ENCODE peak calls at places on chromosomes 11 and 22, in six cellular contexts. One of them, this sample, is unnamed.

GRCh38 chr11:71998649-71999310 is at the start of gene IL18BP:
- DNase-seq in colonic mucosa: no peak
- DNase-seq in cardiac muscle cell: no peak
- DNase-seq in BJ: no peak
- DNase-seq in mucosa of descending colon: no peak
- DNase-seq in IMR-90: no peak
- DNase-seq in this sample: no peak

GRCh38 chr22:45318168-45318557 is 8.4 kb downstream of the FAM118A start:
- DNase-seq in mucosa of descending colon: peak; percentile 72
- DNase-seq in cardiac muscle cell: peak; percentile 44
- DNase-seq in BJ: peak; percentile 65
- DNase-seq in colonic mucosa: peak; percentile 73
- DNase-seq in IMR-90: peak; percentile 97
- DNase-seq in this sample: peak; percentile 76

GRCh38 chr11:123284454-123284853 is 89.4 kb upstream of the CLMP start:
- DNase-seq in colonic mucosa: no peak
- DNase-seq in mucosa of descending colon: no peak
- DNase-seq in cardiac muscle cell: no peak
- DNase-seq in BJ: no peak
- DNase-seq in IMR-90: no peak
- DNase-seq in this sample: no peak

GRCh38 chr11:121895919-121896318 is 220.1 kb downstream of the BLID start:
- DNase-seq in BJ: peak; percentile 77
- DNase-seq in colonic mucosa: no peak
- DNase-seq in cardiac muscle cell: no peak
- DNase-seq in mucosa of descending colon: no peak
- DNase-seq in IMR-90: peak; percentile 61
- DNase-seq in this sample: no peak

GRCh38 chr11:8810331-8811301 is 100.4 kb upstream of the AKIP1 start:
- DNase-seq in BJ: no peak
- DNase-seq in cardiac muscle cell: peak; percentile 90
- DNase-seq in mucosa of descending colon: peak; percentile 87
- DNase-seq in IMR-90: peak; percentile 81
- DNase-seq in colonic mucosa: peak; percentile 85
- DNase-seq in this sample: peak; percentile 86

GRCh38 chr11:27468209-27468608 is 4.4 kb downstream of the LGR4 start:
- DNase-seq in colonic mucosa: no peak
- DNase-seq in BJ: peak; percentile 51
- DNase-seq in IMR-90: peak; percentile 53
- DNase-seq in mucosa of descending colon: no peak
- DNase-seq in cardiac muscle cell: no peak
- DNase-seq in this sample: no peak

GRCh38 chr11:36354221-36355003 is 58.3 kb downstream of the PRR5L start:
- DNase-seq in cardiac muscle cell: no peak
- DNase-seq in IMR-90: peak; percentile 67
- DNase-seq in BJ: peak; percentile 92
- DNase-seq in mucosa of descending colon: no peak
- DNase-seq in colonic mucosa: peak; percentile 8
- DNase-seq in this sample: no peak

GRCh38 chr11:74949748-74950127 is 672 bp downstream of the SPCS2 start:
- DNase-seq in cardiac muscle cell: peak; percentile 4
- DNase-seq in IMR-90: peak; percentile 24
- DNase-seq in colonic mucosa: no peak
- DNase-seq in mucosa of descending colon: no peak
- DNase-seq in BJ: no peak
- DNase-seq in this sample: no peak

GRCh38 chr11:16773981-16774710 is 35.7 kb downstream of the C11orf58 start:
- DNase-seq in cardiac muscle cell: no peak
- DNase-seq in colonic mucosa: no peak
- DNase-seq in IMR-90: no peak
- DNase-seq in mucosa of descending colon: no peak
- DNase-seq in BJ: no peak
- DNase-seq in this sample: no peak

GRCh38 chr11:8787372-8787771 is 104.8 kb downstream of the RPL27A start:
- DNase-seq in BJ: no peak
- DNase-seq in mucosa of descending colon: peak; percentile 60
- DNase-seq in cardiac muscle cell: no peak
- DNase-seq in colonic mucosa: no peak
- DNase-seq in IMR-90: peak; percentile 53
- DNase-seq in this sample: no peak

GRCh38 chr11:119155733-119156492 is 7.1 kb downstream of the ABCG4 start:
- DNase-seq in BJ: no peak
- DNase-seq in mucosa of descending colon: peak; percentile 52
- DNase-seq in IMR-90: no peak
- DNase-seq in colonic mucosa: peak; percentile 41
- DNase-seq in cardiac muscle cell: no peak
- DNase-seq in this sample: no peak
- TF ChIP-seq CTCF in BJ: peak; percentile 32
- TF ChIP-seq CTCF in mucosa of descending colon: no peak
- TF ChIP-seq CTCF in IMR-90: peak; percentile 3
- TF ChIP-seq CTCF in colonic mucosa: no peak
- TF ChIP-seq CTCF in cardiac muscle cell: peak; percentile 18
- TF ChIP-seq CTCF in this sample: no peak

GRCh38 chr11:103339485-103339857 is 230.2 kb downstream of the DYNC2H1 start:
- DNase-seq in IMR-90: no peak
- DNase-seq in mucosa of descending colon: no peak
- DNase-seq in cardiac muscle cell: no peak
- DNase-seq in BJ: no peak
- DNase-seq in colonic mucosa: no peak
- DNase-seq in this sample: no peak

DNA sequence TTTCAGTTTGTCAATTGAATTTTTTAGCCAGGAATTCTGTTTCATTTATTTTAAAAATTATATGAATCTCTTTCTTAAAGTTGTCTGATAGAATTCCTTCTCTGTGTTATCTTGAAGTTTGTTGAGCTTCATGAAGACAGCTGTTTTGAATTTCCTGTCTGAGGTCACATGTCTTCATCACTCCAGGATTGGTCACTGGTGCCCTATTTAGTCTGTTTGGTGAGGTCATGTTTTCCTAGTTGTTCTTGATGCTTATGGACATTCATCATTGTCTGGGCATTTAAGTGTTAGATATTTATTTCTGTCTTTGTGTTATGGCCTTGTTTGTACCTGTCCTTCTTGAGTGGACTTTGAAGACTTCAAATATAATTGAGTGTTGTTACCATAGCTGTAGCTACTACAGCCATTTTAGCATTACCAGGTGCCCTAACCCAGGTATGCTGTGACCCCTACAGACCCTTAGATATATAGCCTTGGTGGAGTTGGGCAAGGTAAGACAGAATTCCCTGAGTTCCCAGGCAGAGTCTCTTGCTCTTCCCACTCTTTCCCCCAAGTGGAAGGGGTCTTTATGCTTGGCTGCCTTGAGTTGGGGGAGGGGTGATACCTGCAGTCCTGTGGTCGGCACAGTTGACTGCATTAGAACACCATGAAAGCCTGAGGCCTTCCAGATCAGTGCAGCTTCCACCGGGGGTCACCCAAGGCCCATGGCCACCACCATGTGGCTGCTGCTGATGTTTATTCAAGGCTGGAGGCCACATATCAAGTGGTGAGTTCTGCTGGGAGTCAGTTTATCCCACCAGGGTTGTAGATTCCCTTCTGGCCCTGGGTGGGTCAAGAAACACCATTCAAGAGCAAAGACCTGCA is 229.6 kb downstream of the DYNC2H1 start:
- DNase-seq in cardiac muscle cell: no peak
- DNase-seq in mucosa of descending colon: no peak
- DNase-seq in BJ: no peak
- DNase-seq in colonic mucosa: no peak
- DNase-seq in IMR-90: peak; percentile 66
- DNase-seq in this sample: no peak
- TF ChIP-seq CTCF in cardiac muscle cell: no peak
- TF ChIP-seq CTCF in mucosa of descending colon: no peak
- TF ChIP-seq CTCF in BJ: no peak
- TF ChIP-seq CTCF in colonic mucosa: no peak
- TF ChIP-seq CTCF in IMR-90: peak; percentile 35
- TF ChIP-seq CTCF in this sample: no peak

GRCh38 chr11:46855863-46856262 is 9.8 kb upstream of the CKAP5 start:
- DNase-seq in BJ: no peak
- DNase-seq in IMR-90: no peak
- DNase-seq in colonic mucosa: no peak
- DNase-seq in mucosa of descending colon: no peak
- DNase-seq in cardiac muscle cell: no peak
- DNase-seq in this sample: no peak
- TF ChIP-seq CTCF in BJ: no peak
- TF ChIP-seq CTCF in IMR-90: no peak
- TF ChIP-seq CTCF in colonic mucosa: no peak
- TF ChIP-seq CTCF in mucosa of descending colon: no peak
- TF ChIP-seq CTCF in cardiac muscle cell: no peak
- TF ChIP-seq CTCF in this sample: no peak

GRCh38 chr22:41237036-41237706 is 3.6 kb downstream of the CHADL start:
- DNase-seq in cardiac muscle cell: no peak
- DNase-seq in IMR-90: no peak
- DNase-seq in colonic mucosa: no peak
- DNase-seq in mucosa of descending colon: no peak
- DNase-seq in BJ: no peak
- DNase-seq in this sample: no peak

GRCh38 chr22:41240377-41241132 is at the start of gene CHADL:
- DNase-seq in IMR-90: no peak
- DNase-seq in BJ: no peak
- DNase-seq in mucosa of descending colon: no peak
- DNase-seq in cardiac muscle cell: no peak
- DNase-seq in colonic mucosa: no peak
- DNase-seq in this sample: no peak

GRCh38 chr22:41239443-41240128 is 1.1 kb downstream of the CHADL start:
- DNase-seq in colonic mucosa: no peak
- DNase-seq in cardiac muscle cell: no peak
- DNase-seq in mucosa of descending colon: no peak
- DNase-seq in IMR-90: no peak
- DNase-seq in BJ: no peak
- DNase-seq in this sample: no peak

GRCh38 chr22:41238570-41239442 is 1.9 kb downstream of the CHADL start:
- DNase-seq in BJ: no peak
- DNase-seq in IMR-90: no peak
- DNase-seq in cardiac muscle cell: no peak
- DNase-seq in mucosa of descending colon: no peak
- DNase-seq in colonic mucosa: no peak
- DNase-seq in this sample: no peak

DNA sequence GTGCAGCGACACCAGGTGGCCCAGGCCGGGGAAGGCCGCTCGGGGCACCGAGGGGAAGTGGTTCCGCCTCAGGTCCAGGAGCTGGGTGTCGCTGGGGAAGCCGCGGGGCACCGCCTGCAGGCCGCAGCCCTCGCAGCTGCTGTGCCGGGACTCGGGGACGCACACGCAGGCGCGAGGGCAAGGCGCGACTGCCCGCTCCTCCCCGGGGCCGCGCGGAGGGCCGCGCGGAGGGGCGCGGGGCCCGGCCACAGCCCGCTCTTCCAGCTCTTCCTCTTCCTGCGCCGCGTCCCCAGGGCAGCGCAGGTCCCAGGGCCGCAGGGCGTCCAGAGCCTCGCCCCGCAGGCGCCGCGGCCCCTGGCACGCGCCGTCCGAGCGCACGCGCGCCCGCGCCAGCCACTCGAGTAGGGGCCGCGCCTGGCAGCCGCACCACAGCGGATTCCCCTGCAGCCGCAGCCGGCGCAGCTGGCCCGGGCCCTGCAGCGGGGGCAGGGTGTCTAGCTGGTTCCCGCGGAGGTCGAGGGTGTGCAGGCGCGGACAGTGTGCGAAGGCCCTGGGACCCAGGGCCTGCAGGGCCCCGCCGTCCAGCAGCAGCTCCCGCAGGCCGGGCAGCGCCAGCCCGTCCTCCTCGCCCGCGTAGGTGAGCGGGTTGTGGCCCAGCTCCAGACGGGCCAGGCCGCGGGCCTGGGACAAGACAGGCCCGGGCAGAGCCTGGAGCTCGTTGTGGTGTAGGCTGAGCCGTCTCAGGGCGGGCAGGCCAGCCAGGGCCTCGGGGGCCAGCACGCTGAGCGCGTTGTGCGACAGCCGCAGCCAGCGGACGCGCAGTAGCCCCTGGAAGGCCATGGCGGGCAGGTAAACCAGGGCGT is 2.8 kb downstream of the CHADL start:
- DNase-seq in colonic mucosa: peak; percentile 82
- DNase-seq in BJ: no peak
- DNase-seq in mucosa of descending colon: peak; percentile 90
- DNase-seq in cardiac muscle cell: peak; percentile 74
- DNase-seq in IMR-90: peak; percentile 13
- DNase-seq in this sample: peak; percentile 91
- TF ChIP-seq CTCF in colonic mucosa: peak; percentile 54
- TF ChIP-seq CTCF in BJ: peak; percentile 33
- TF ChIP-seq CTCF in mucosa of descending colon: peak; percentile 67
- TF ChIP-seq CTCF in cardiac muscle cell: peak; percentile 44
- TF ChIP-seq CTCF in IMR-90: peak; percentile 21
- TF ChIP-seq CTCF in this sample: peak; percentile 79

GRCh38 chr22:17366329-17366728 is 2.9 kb upstream of the CECR2 start:
- DNase-seq in BJ: no peak
- DNase-seq in mucosa of descending colon: no peak
- DNase-seq in IMR-90: no peak
- DNase-seq in cardiac muscle cell: no peak
- DNase-seq in colonic mucosa: no peak
- DNase-seq in this sample: no peak

GRCh38 chr22:17368144-17368726 is 1.0 kb upstream of the CECR2 start:
- DNase-seq in IMR-90: no peak
- DNase-seq in BJ: no peak
- DNase-seq in colonic mucosa: no peak
- DNase-seq in cardiac muscle cell: no peak
- DNase-seq in mucosa of descending colon: no peak
- DNase-seq in this sample: no peak

GRCh38 chr22:17369553-17370035 is 334 bp downstream of the CECR2 start:
- DNase-seq in colonic mucosa: no peak
- DNase-seq in BJ: no peak
- DNase-seq in IMR-90: no peak
- DNase-seq in mucosa of descending colon: peak; percentile 33
- DNase-seq in cardiac muscle cell: peak; percentile 86
- DNase-seq in this sample: peak; percentile 68

GRCh38 chr22:17368727-17369552 is at the start of gene CECR2:
- DNase-seq in BJ: no peak
- DNase-seq in mucosa of descending colon: peak; percentile 28
- DNase-seq in cardiac muscle cell: peak; percentile 88
- DNase-seq in IMR-90: no peak
- DNase-seq in colonic mucosa: peak; percentile 25
- DNase-seq in this sample: peak; percentile 72

GRCh38 chr22:17366830-17367229 is 2.4 kb upstream of the CECR2 start:
- DNase-seq in BJ: no peak
- DNase-seq in IMR-90: no peak
- DNase-seq in cardiac muscle cell: peak; percentile 69
- DNase-seq in colonic mucosa: peak; percentile 31
- DNase-seq in mucosa of descending colon: peak; percentile 42
- DNase-seq in this sample: no peak
- TF ChIP-seq CTCF in BJ: no peak
- TF ChIP-seq CTCF in IMR-90: no peak
- TF ChIP-seq CTCF in cardiac muscle cell: peak; percentile 65
- TF ChIP-seq CTCF in colonic mucosa: no peak
- TF ChIP-seq CTCF in mucosa of descending colon: no peak
- TF ChIP-seq CTCF in this sample: peak; percentile 35

GRCh38 chr22:41987276-41987675 is 11.3 kb upstream of the WBP2NL start:
- DNase-seq in IMR-90: no peak
- DNase-seq in BJ: no peak
- DNase-seq in cardiac muscle cell: no peak
- DNase-seq in mucosa of descending colon: no peak
- DNase-seq in colonic mucosa: no peak
- DNase-seq in this sample: no peak
- TF ChIP-seq CTCF in IMR-90: no peak
- TF ChIP-seq CTCF in BJ: no peak
- TF ChIP-seq CTCF in cardiac muscle cell: no peak
- TF ChIP-seq CTCF in mucosa of descending colon: no peak
- TF ChIP-seq CTCF in colonic mucosa: no peak
- TF ChIP-seq CTCF in this sample: no peak